ENCODE peak calls at places on chromosomes 3 and 15, in six cellular contexts. K, Q, G, U, J and R are unnamed samples.

GRCh38 chr15:44535509-44536297 is 1.2 kb upstream of the EIF3J start:
- DNase-seq in K (no peak), Q (no peak), G (no peak), U (no peak), J (peak), R (no peak)

GRCh38 chr3:138114431-138114918 is 933 bp downstream of the DZIP1L start:
- DNase-seq in K (no peak), Q (no peak), G (no peak), U (no peak), J (peak), R (no peak)

GRCh38 chr15:31263751-31264533 is 62.7 kb upstream of the KLF13 start:
- DNase-seq in K (no peak), Q (peak), G (peak), U (no peak), J (no peak), R (no peak)

GRCh38 chr15:56869573-56869972 is 48.9 kb upstream of the TCF12 start:
- DNase-seq in K (no peak), Q (peak), G (no peak), U (no peak), J (peak), R (no peak)

GRCh38 chr15:97902140-97902780 is 58.2 kb upstream of the ARRDC4 start:
- DNase-seq in K (no peak), Q (no peak), G (no peak), U (no peak), J (no peak), R (no peak)

GRCh38 chr15:77419836-77420609 is at the start of gene PEAK1:
- DNase-seq in K (peak), Q (peak), G (peak), U (peak), J (peak), R (peak)

GRCh38 chr15:37019479-37020433 is 80.6 kb downstream of the MEIS2 start:
- DNase-seq in K (no peak), Q (peak), G (no peak), U (no peak), J (no peak), R (no peak)

GRCh38 chr3:52696830-52697621 is 8.6 kb downstream of the GLT8D1 start:
- DNase-seq in K (no peak), Q (no peak), G (no peak), U (no peak), J (no peak), R (no peak)

GRCh38 chr3:46705022-46705530 is 3.9 kb downstream of the TMIE start:
- DNase-seq in K (no peak), Q (peak), G (peak), U (peak), J (peak), R (no peak)

GRCh38 chr3:14577897-14578296 is 37.8 kb upstream of the GRIP2 start:
- DNase-seq in K (no peak), Q (no peak), G (no peak), U (no peak), J (no peak), R (no peak)

GRCh38 chr3:149657796-149658443 is at the start of gene WWTR1:
- DNase-seq in K (peak), Q (peak), G (peak), U (no peak), J (peak), R (no peak)

GRCh38 chr3:36969540-36970432 is 23.1 kb downstream of the EPM2AIP1 start:
- DNase-seq in K (no peak), Q (peak), G (peak), U (peak), J (peak), R (no peak)

GRCh38 chr3:135771760-135772159 is 193.8 kb upstream of the PPP2R3A start:
- DNase-seq in K (no peak), Q (no peak), G (no peak), U (no peak), J (no peak), R (no peak)

GRCh38 chr15:21267686-21268395 is 172.5 kb downstream of the POTEB3 start:
- DNase-seq in K (no peak), Q (no peak), G (no peak), U (no peak), J (no peak), R (no peak)

GRCh38 chr3:105801397-105801796 is 67.4 kb downstream of the CBLB start:
- DNase-seq in K (no peak), Q (no peak), G (peak), U (no peak), J (no peak), R (no peak)

GRCh38 chr3:115040673-115041286 is 106.3 kb downstream of the ZBTB20 start:
- DNase-seq in K (no peak), Q (peak), G (peak), U (no peak), J (peak), R (no peak)

GRCh38 chr3:60552581-60552980 is 698.7 kb downstream of the FHIT start:
- DNase-seq in K (no peak), Q (no peak), G (no peak), U (no peak), J (no peak), R (no peak)
- TF ChIP-seq EZH2 in K (no peak), Q (no peak), G (no peak), U (no peak), J (no peak), R (no peak)

DNA sequence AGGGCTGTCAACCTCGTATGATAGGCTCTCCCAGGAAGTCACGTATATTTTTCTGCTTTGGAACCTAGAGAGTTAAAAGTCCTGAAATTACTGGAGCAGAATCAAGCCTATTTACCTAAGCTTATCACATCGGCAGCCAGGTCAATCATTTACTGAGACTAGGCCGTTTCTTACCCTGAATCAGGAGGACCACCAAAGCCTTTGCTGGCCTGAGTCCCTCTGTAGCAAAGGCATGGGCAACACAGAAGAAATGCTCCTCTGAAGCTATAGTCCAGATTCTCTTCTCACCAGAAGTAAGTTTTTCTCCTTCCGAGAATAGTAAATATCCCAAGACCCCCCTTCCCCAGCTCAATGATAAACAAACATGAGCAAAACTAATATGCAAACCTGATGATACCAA is 125.9 kb upstream of the PHLDB2 start:
- DNase-seq in K (no peak), Q (no peak), G (no peak), U (no peak), J (no peak), R (no peak)
- TF ChIP-seq POLR2AphosphoS5 in K (no peak), Q (no peak), G (no peak), U (no peak), J (no peak), R (no peak)

GRCh38 chr3:24622138-24622537 is 127.5 kb upstream of the THRB start:
- DNase-seq in K (no peak), Q (no peak), G (no peak), U (no peak), J (no peak), R (no peak)

GRCh38 chr3:24623657-24624056 is 129.0 kb upstream of the THRB start:
- DNase-seq in K (no peak), Q (no peak), G (no peak), U (no peak), J (no peak), R (no peak)

GRCh38 chr3:24628523-24629258 is 134.0 kb upstream of the THRB start:
- DNase-seq in K (no peak), Q (no peak), G (no peak), U (no peak), J (no peak), R (no peak)

GRCh38 chr3:24622696-24623225 is 128.1 kb upstream of the THRB start:
- DNase-seq in K (no peak), Q (peak), G (no peak), U (no peak), J (no peak), R (no peak)

DNA sequence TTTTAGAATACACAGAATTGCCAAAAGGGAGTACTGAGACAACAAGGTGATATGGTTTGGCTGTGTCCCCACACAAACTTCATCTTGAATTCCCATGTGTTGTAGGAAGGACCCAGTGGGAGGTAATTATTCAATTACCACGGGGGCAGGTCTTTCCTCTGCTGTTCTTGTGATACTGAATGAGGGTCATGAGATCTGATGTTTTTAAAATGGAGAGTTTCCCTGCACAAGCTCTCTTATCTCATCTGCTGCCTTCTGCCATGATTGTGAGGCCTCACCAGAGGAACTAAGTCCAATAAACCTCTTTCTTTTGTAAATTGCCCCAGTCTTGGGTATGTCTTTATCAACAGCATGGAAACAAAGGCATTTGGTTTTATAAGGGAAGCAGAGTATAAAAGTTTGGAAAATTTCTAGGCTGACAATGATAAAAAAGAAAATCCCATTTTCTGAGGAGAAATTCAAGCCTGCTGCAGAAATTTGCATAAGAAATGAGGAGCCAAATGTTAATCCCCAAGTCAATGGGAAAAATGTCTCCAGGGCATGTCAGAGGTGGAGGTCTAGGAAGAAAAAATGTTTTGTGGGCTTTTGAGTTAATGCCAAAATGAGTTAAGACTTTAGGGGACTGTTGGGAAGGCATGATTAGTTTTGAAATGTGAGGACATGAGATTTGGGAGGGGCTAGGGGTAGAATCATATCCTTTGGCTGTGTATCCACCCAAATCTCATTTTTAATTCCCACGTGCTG is 130.5 kb upstream of the THRB start:
- DNase-seq in K (no peak), Q (no peak), G (no peak), U (no peak), J (peak), R (no peak)
- H3K27ac ChIP-seq in K (no peak), Q (no peak), G (no peak), U (no peak), J (peak), R (no peak)

GRCh38 chr3:54087581-54088410 is 34.6 kb upstream of the CACNA2D3 start:
- DNase-seq in K (no peak), Q (no peak), G (no peak), U (no peak), J (peak), R (no peak)
- TF ChIP-seq EZH2 in K (peak), Q (no peak), G (no peak), U (no peak), J (no peak), R (no peak)

DNA sequence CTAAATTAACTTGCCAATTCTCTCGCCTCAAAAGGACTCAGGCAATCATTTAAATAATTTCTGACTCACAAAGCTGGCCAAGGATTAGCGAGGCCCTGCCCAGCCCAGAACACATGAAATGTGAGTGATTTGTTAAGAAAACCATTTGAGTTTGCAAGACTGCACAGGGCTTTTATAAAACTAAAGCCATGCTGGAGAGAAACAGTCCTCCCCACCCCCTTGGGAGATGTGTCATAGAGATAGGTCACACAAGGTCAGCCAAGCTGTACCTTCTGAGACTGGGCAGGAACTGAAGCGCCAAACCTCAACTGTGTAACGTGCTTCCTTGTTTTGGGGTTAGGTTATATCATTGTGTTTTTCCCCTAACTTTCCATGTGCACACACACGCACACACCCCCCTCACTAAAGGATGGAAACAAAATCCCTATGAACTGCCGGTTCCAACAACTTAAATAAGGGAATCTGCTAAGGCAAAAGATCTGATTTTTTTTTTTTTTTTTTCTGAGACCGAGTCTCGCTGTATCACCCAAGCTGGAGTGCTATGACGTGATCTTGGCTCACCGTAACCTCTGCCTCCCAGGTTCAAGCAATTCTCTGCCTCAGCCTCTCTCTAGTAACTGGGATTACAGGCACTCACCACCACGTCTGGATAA is 8.1 kb downstream of the SPATA12 start:
- DNase-seq in K (no peak), Q (peak), G (peak), U (peak), J (no peak), R (no peak)
- TF ChIP-seq POLR2AphosphoS5 in K (no peak), Q (no peak), G (no peak), U (no peak), J (no peak), R (no peak)